ENCODE peak calls at places on chromosomes 4 and X, in nine cellular contexts. O is activated effector memory CD4-positive, alpha-beta T cell treated with anti-CD3 and anti-CD28 coated beads, Interleukin-2, amount 50 U/mL, for 16 hours; W is amniotic stem cell; F is activated CD4-positive, alpha-beta T cell treated with anti-CD3 and anti-CD28 coated beads, Interleukin-2, amount 10 ng/mL, durations not matched to agents 7 days and 5 days; U is H54; Q is stimulated activated CD4-positive, alpha-beta T cell treated with anti-CD3 and anti-CD28 coated beads, TNF-alpha, amount 100 ng/mL, for 4 hours; I is RKO; H is HFF-Myc; X is T-helper 1 cell. M is an unnamed sample.

GRCh38 chr4:108004646-108005045 is 15.0 kb downstream of the HADH start:
- DNase-seq in O (no peak), W (no peak), F (no peak), U (no peak), Q (no peak), I (no peak), H (no peak), X (no peak), M (no peak)

GRCh38 chr4:53813991-53814390 is 222.7 kb upstream of the LNX1 start:
- DNase-seq in O (no peak), W (no peak), F (no peak), U (no peak), Q (no peak), I (no peak), H (no peak), X (no peak), M (no peak)

GRCh38 chr4:175536852-175537453 is 275.1 kb downstream of the GPM6A start:
- DNase-seq in O (no peak), W (peak), F (no peak), U (peak), Q (no peak), I (peak), H (peak), X (peak), M (peak)

GRCh38 chrX:20654596-20655106 is 387.9 kb upstream of the RPS6KA3 start:
- DNase-seq in O (no peak), W (no peak), F (no peak), U (no peak), Q (no peak), I (peak), H (no peak), X (no peak), M (no peak)

GRCh38 chrX:2521092-2521926 is 20.5 kb upstream of the DHRSX start:
- DNase-seq in O (no peak), W (no peak), F (no peak), U (no peak), Q (no peak), I (no peak), H (no peak), X (no peak), M (no peak)

GRCh38 chrX:51834076-51834475 is 59.3 kb upstream of the MAGED1 start:
- DNase-seq in O (no peak), W (no peak), F (no peak), U (no peak), Q (no peak), I (no peak), H (no peak), X (no peak), M (no peak)

GRCh38 chrX:102957751-102958150 is 20.7 kb downstream of the RAB40AL start:
- DNase-seq in O (no peak), W (no peak), F (no peak), U (no peak), Q (no peak), I (no peak), H (no peak), X (no peak), M (peak)

GRCh38 chr4:3630934-3631585 is 98.8 kb upstream of the LRPAP1 start:
- DNase-seq in O (no peak), W (no peak), F (no peak), U (no peak), Q (no peak), I (no peak), H (no peak), X (no peak), M (no peak)

GRCh38 chr4:101355767-101356702 is 8.7 kb upstream of the PPP3CA start:
- DNase-seq in O (no peak), W (no peak), F (no peak), U (peak), Q (no peak), I (no peak), H (peak), X (no peak), M (peak)

GRCh38 chr4:2753444-2753843 is 2.7 kb downstream of the TNIP2 start:
- DNase-seq in O (no peak), W (no peak), F (no peak), U (no peak), Q (no peak), I (no peak), H (no peak), X (no peak), M (no peak)

GRCh38 chr4:1109332-1109731 is 4.0 kb downstream of the RNF212 start:
- DNase-seq in O (no peak), W (no peak), F (no peak), U (no peak), Q (no peak), I (no peak), H (no peak), X (no peak), M (no peak)

GRCh38 chrX:24838624-24839023 is 144.9 kb downstream of the POLA1 start:
- DNase-seq in O (no peak), W (peak), F (peak), U (no peak), Q (no peak), I (peak), H (no peak), X (peak), M (peak)

GRCh38 chrX:135330709-135331108 is 21.4 kb downstream of the ETDC start:
- DNase-seq in O (no peak), W (no peak), F (no peak), U (no peak), Q (no peak), I (no peak), H (no peak), X (no peak), M (no peak)

GRCh38 chrX:154096140-154097002 is 1.1 kb downstream of the MECP2 start:
- DNase-seq in O (peak), W (no peak), F (peak), U (no peak), Q (no peak), I (peak), H (no peak), X (peak), M (peak)

GRCh38 chr4:46956451-46956850 is 36.9 kb downstream of the GABRA4 start:
- DNase-seq in O (no peak), W (no peak), F (no peak), U (no peak), Q (no peak), I (no peak), H (no peak), X (no peak), M (no peak)